ENCODE peak calls at places on chromosome 22, in four cellular contexts. K is HCT116, Z is K562, G is Panc1. J is an unnamed sample.

GRCh38 chr22:18032455-18033101 is 8.2 kb upstream of the MICAL3 start:
- DNase-seq in K (peak), Z (no peak), G (peak), J (no peak)

GRCh38 chr22:29251265-29251664 is 16.5 kb downstream of the RHBDD3 start:
- DNase-seq in G (no peak), Z (no peak), K (no peak), J (no peak)

GRCh38 chr22:40116496-40117200 is 61.1 kb upstream of the TNRC6B start:
- DNase-seq in Z (no peak), K (no peak), G (no peak), J (no peak)

GRCh38 chr22:44975444-44976262 is 34.2 kb downstream of the PHF21B start:
- DNase-seq in Z (peak), G (peak), K (peak), J (peak)

GRCh38 chr22:38788417-38788816 is 5.5 kb downstream of the DNAL4 start:
- DNase-seq in G (no peak), K (no peak), Z (no peak), J (no peak)

GRCh38 chr22:22168190-22168940 is 76.2 kb upstream of the VPREB1 start:
- DNase-seq in G (no peak), K (peak), Z (peak), J (peak)

GRCh38 chr22:19423906-19424500 is 7.5 kb downstream of the HIRA start:
- DNase-seq in G (no peak), K (no peak), Z (no peak), J (peak)

GRCh38 chr22:20080776-20081654 is 974 bp downstream of the DGCR8 start:
- DNase-seq in Z (peak), G (no peak), K (no peak), J (peak)

GRCh38 chr22:26445577-26446275 is 16.7 kb downstream of the ASPHD2 start:
- DNase-seq in K (no peak), Z (no peak), G (no peak), J (no peak)

GRCh38 chr22:26409705-26410376 is 19.2 kb upstream of the ASPHD2 start:
- DNase-seq in G (no peak), Z (no peak), K (no peak), J (no peak)

GRCh38 chr22:22487059-22487458 is 21.5 kb downstream of the ZNF280B start:
- DNase-seq in K (no peak), Z (no peak), G (no peak), J (no peak)

GRCh38 chr22:40111451-40111850 is 66.3 kb upstream of the TNRC6B start:
- DNase-seq in G (no peak), K (no peak), Z (no peak), J (no peak)

GRCh38 chr22:27616033-27616432 is 185.5 kb downstream of the MN1 start:
- DNase-seq in G (no peak), K (no peak), Z (no peak), J (no peak)

GRCh38 chr22:41274856-41275255 is 11.1 kb downstream of the RANGAP1 start:
- DNase-seq in Z (no peak), G (no peak), K (no peak), J (no peak)

GRCh38 chr22:16717699-16718558 is 107.3 kb downstream of the XKR3 start:
- DNase-seq in Z (no peak), K (no peak), G (no peak), J (no peak)

GRCh38 chr22:44441401-44442185 is 56.4 kb downstream of the RTL6 start:
- DNase-seq in G (no peak), Z (no peak), K (no peak), J (no peak)

GRCh38 chr22:38760477-38761201 is 4.8 kb upstream of the SUN2 start:
- DNase-seq in G (no peak), K (no peak), Z (no peak), J (peak)

GRCh38 chr22:29124777-29125506 is 52.1 kb downstream of the KREMEN1 start:
- DNase-seq in G (no peak), K (no peak), Z (no peak), J (no peak)

GRCh38 chr22:36588285-36588684 is 59.3 kb upstream of the EIF3D start:
- DNase-seq in G (no peak), K (no peak), Z (no peak), J (no peak)

GRCh38 chr22:19143967-19144400 is 467 bp downstream of the ESS2 start:
- DNase-seq in K (no peak), G (no peak), Z (peak), J (no peak)

GRCh38 chr22:36350751-36351594 is 36.8 kb downstream of the MYH9 start:
- DNase-seq in Z (no peak), K (no peak), G (no peak), J (peak)

GRCh38 chr22:17087176-17088131 is 2.7 kb downstream of the IL17RA start:
- DNase-seq in G (no peak), K (no peak), Z (no peak), J (no peak)

GRCh38 chr22:34973926-34974325 is 92.0 kb upstream of the ISX start:
- DNase-seq in Z (no peak), K (no peak), G (no peak), J (no peak)

GRCh38 chr22:21643533-21644357 is 1.6 kb downstream of the SDF2L1 start:
- DNase-seq in G (no peak), K (no peak), Z (peak), J (no peak)

GRCh38 chr22:39721456-39722325 is 151.1 kb downstream of the CACNA1I start:
- DNase-seq in K (no peak), G (no peak), Z (no peak), J (no peak)

GRCh38 chr22:47593911-47594311 is 831.5 kb downstream of the TBC1D22A start:
- DNase-seq in G (no peak), Z (no peak), K (no peak), J (no peak)

GRCh38 chr22:38734203-38735100 is 21.3 kb downstream of the SUN2 start:
- DNase-seq in K (no peak), Z (no peak), G (no peak), J (no peak)

GRCh38 chr22:20316217-20316843 is 3.5 kb downstream of the DGCR6L start:
- DNase-seq in K (no peak), G (no peak), Z (peak), J (no peak)

GRCh38 chr22:25076281-25076680 is 123.4 kb upstream of the CRYBB3 start:
- DNase-seq in Z (no peak), G (no peak), K (no peak), J (no peak)

GRCh38 chr22:40703731-40704130 is 24.4 kb downstream of the MCHR1 start:
- DNase-seq in Z (no peak), K (no peak), G (no peak), J (no peak)

GRCh38 chr22:27377901-27378300 is 423.7 kb downstream of the MN1 start:
- DNase-seq in G (no peak), Z (no peak), K (no peak), J (no peak)

GRCh38 chr22:28112548-28113043 is 193.5 kb upstream of the PITPNB start:
- DNase-seq in K (peak), Z (peak), G (no peak), J (peak)

GRCh38 chr22:28728621-28729313 is 12.9 kb downstream of the CHEK2 start:
- DNase-seq in G (no peak), K (no peak), Z (no peak), J (no peak)

GRCh38 chr22:23911318-23911980 is 17.3 kb downstream of the MIF start:
- DNase-seq in K (no peak), Z (no peak), G (no peak), J (no peak)

GRCh38 chr22:23913306-23913660 is 19.1 kb downstream of the MIF start:
- DNase-seq in G (no peak), K (no peak), Z (no peak), J (no peak)

GRCh38 chr22:23913661-23914353 is 19.6 kb downstream of the MIF start:
- DNase-seq in Z (peak), K (peak), G (peak), J (peak)

GRCh38 chr22:23910496-23911190 is 16.5 kb downstream of the MIF start:
- DNase-seq in Z (no peak), K (no peak), G (no peak), J (no peak)

GRCh38 chr22:23912293-23912903 is 18.2 kb downstream of the MIF start:
- DNase-seq in K (no peak), Z (no peak), G (no peak), J (no peak)
- TF ChIP-seq TCF7L2 in K (no peak), Z (no peak), G (no peak), J (no peak)

GRCh38 chr22:33787645-33788456 is 132.4 kb downstream of the LARGE1 start:
- DNase-seq in K (no peak), Z (no peak), G (no peak), J (no peak)
- TF ChIP-seq TCF7L2 in K (no peak), Z (no peak), G (no peak), J (no peak)

GRCh38 chr22:49008682-49009235 is 818.9 kb downstream of the BRD1 start:
- DNase-seq in G (no peak), Z (no peak), K (no peak), J (no peak)

GRCh38 chr22:49010901-49011300 is 816.8 kb downstream of the BRD1 start:
- DNase-seq in G (no peak), Z (no peak), K (no peak), J (no peak)

GRCh38 chr22:49009359-49010063 is 818.2 kb downstream of the BRD1 start:
- DNase-seq in Z (no peak), K (no peak), G (no peak), J (no peak)

GRCh38 chr22:49011379-49011768 is 816.3 kb downstream of the BRD1 start:
- DNase-seq in G (no peak), K (no peak), Z (no peak), J (no peak)

DNA sequence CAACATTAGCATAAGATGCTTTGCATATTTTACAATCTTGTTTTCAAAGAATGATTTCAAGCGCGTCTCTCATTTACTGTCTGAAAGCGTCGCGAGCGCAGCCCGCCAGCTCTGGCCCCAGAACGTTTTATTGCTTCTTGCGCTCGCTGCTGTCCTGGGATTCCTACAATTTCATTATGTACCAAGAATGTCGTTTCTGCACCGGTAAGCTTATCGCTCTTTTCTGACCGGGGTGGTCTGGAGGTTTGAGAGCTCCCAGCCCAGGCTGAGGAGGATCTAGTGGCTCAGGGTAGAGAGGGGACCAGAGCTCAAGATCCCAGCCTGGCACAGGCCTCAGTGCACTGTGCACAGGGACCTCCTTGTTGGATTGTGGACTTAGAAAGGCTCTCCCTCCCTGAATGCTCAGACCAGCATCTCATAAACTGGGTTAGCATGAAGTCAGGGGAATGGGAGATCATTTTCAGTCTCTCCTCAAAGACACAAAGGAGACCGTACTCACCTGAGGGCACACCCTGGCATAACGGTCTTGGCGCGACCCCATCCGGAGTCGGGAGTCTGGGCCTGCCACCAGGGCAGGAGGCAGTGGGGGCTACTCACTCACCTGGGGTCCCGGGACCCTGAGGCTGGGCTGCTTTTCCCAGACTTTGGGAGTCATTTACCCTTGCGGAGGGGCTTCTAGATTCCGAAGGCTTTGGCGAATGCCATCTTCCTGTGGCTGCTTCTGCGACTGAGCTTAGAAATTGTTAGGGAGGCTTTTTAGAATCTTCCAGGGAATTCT is 817.4 kb downstream of the BRD1 start:
- DNase-seq in Z (no peak), K (no peak), G (no peak), J (no peak)
- TF ChIP-seq TCF7L2 in Z (no peak), K (no peak), G (no peak), J (no peak)

GRCh38 chr22:46419754-46420571 is 84.4 kb downstream of the TRMU start:
- DNase-seq in K (no peak), Z (no peak), G (no peak), J (no peak)

GRCh38 chr22:46425011-46425410 is 89.5 kb downstream of the TRMU start:
- DNase-seq in Z (no peak), G (no peak), K (no peak), J (no peak)

GRCh38 chr22:46424496-46424895 is 89.0 kb downstream of the TRMU start:
- DNase-seq in G (no peak), Z (no peak), K (no peak), J (no peak)

GRCh38 chr22:46421272-46421671 is 85.8 kb downstream of the TRMU start:
- DNase-seq in K (no peak), Z (no peak), G (no peak), J (no peak)

DNA sequence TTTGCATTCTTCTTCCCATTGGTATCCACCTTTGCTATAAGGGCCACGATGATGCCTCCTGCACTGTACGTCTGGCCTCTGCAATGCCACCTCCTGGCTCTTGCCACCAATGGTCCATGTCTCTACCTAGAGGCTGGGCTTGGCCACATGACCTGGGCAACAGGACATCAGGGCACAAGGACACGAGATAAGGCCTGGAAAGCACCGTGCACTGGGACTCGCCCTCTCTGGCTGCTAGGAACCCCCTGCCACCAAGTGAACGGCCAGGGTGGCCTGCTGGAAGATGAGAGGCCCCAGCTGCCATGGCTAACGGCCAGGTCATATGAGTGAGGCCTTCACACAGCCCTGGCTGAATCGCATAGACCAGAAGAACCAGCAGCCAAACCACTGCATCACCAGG is 87.4 kb downstream of the TRMU start:
- DNase-seq in G (no peak), K (no peak), Z (no peak), J (no peak)
- TF ChIP-seq TCF7L2 in G (no peak), K (no peak), Z (no peak), J (no peak)

DNA sequence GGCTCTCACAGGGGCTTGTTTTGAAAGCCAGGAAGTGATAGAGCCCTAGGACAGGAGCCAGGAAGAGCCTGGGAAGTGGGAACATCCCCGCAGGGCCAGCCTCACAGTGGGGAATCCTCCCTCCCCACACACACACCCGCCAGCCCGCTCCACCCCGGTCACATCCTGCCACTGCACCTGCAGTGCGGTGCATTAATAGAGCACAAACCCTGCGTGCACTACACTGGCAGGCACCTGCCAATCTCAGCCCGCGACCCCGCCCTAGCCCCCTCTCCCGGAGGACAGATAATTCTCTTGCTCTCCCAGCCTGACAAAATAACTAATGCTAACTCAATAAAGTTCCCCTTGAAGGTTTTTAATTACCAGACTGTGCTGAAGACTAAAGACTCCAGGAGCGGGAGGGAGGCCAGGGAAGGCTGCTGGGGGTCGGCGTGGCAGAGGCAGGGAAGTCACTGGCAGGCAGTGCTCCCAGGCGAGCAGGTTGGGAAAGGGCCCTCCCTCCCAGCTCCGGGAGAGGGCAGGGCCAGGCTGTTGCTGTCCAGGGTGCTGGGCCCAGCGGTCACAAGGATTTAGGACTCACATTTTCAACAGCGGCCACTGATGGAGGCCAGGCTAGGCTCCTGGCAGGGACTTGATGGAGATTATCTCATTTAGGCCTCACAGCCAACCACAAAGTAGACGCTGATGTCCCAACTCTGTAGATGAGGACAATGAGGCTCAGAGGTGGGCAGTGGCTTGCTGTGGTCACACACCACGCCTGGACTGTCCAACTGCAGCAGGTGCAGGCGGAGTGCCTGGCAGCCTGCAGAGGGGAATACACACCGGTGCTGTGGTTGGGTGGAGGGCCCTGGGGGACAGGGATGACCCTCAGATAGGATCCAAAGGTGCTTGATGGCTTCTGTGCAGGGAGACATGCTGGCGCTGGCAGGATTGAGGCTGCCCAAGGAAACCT is 23.9 kb upstream of the TCF20 start:
- DNase-seq in K (no peak), G (no peak), Z (peak), J (peak)
- TF ChIP-seq TCF7L2 in K (no peak), G (no peak), Z (no peak), J (no peak)

GRCh38 chr22:49689858-49690257 is 137.8 kb downstream of the BRD1 start:
- DNase-seq in K (no peak), Z (no peak), G (no peak), J (no peak)

GRCh38 chr22:49689255-49689770 is 138.4 kb downstream of the BRD1 start:
- DNase-seq in Z (no peak), G (no peak), K (no peak), J (no peak)

GRCh38 chr22:49691256-49691655 is 136.4 kb downstream of the BRD1 start:
- DNase-seq in G (no peak), Z (no peak), K (no peak), J (no peak)

GRCh38 chr22:49688516-49689254 is 139.0 kb downstream of the BRD1 start:
- DNase-seq in K (no peak), G (no peak), Z (no peak), J (no peak)

DNA sequence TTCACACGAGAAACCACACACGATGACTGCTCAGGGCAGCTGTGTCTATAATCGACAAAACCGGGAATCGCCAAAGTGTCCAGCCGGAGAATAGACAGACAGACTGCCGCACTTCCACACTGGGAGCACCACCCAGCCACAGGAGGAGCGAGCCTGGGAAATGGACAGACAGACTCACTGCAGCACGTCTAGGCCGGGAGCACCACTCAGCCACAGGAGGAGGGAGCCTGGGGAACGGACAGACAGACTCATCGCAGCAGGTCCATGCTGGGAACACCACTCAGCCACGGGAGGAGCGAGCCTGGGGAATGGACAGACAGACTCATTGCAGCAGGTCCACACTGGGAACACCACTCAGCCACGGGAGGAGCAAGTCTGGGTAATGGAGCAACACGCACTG is 137.2 kb downstream of the BRD1 start:
- DNase-seq in Z (no peak), K (no peak), G (no peak), J (no peak)
- TF ChIP-seq TCF7L2 in Z (no peak), K (no peak), G (no peak), J (no peak)

DNA sequence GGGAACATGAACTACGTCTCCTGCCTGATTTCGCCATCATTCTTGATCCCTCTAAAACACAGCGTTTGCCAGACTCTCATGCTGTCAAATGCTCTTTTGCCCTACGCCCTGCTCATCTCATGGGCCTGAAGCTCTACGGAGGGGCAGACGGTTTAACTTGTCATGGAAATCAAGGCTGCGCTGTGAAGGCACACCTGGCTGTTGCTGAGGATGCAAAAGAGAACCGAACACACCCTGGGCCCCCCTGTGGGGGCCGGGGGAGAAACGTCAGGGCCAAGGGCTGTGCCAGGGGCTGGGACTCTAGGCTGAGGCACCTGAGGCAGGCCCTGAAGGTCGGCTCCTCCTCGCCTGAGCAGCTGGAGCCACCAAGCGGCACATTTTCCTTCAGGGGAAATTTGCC is 957.2 kb downstream of the BRD1 start:
- DNase-seq in G (no peak), K (no peak), Z (no peak), J (no peak)
- TF ChIP-seq TCF7L2 in G (no peak), K (no peak), Z (no peak), J (no peak)

J was measured in HepG2.